ENCODE peak calls at places on chromosomes 1 and 21, in five cellular contexts. S, N, R, E and D are unnamed samples.

GRCh38 chr1:21494196-21494595 is 15.0 kb upstream of the ALPL start:
- DNase-seq in S (no peak), N (no peak), R (no peak), E (no peak), D (no peak)

GRCh38 chr1:53739109-53739681 is at the start of gene GLIS1:
- DNase-seq in S (no peak), N (peak; percentile 71), R (peak; percentile 44), E (peak; percentile 50), D (peak; percentile 61)

GRCh38 chr1:78441921-78442320 is 48.9 kb upstream of the PTGFR start:
- DNase-seq in S (no peak), N (no peak), R (no peak), E (no peak), D (no peak)

GRCh38 chr1:228004331-228004871 is 2.4 kb upstream of the WNT3A start:
- DNase-seq in S (peak; percentile 73), N (no peak), R (no peak), E (peak; percentile 35), D (peak; percentile 40)

GRCh38 chr1:94865369-94865768 is 45.2 kb downstream of the SLC44A3 start:
- DNase-seq in S (no peak), N (peak; percentile 84), R (no peak), E (peak; percentile 22), D (no peak)

GRCh38 chr1:99003911-99004269 is 771 bp downstream of the PLPPR5 start:
- DNase-seq in S (no peak), N (no peak), R (no peak), E (no peak), D (no peak)

GRCh38 chr1:18941221-18942141 is 15.0 kb downstream of the IFFO2 start:
- DNase-seq in S (no peak), N (peak; percentile 36), R (no peak), E (peak; percentile 84), D (no peak)

GRCh38 chr1:55262822-55263221 is 47.7 kb upstream of the USP24 start:
- DNase-seq in S (no peak), N (peak; percentile 63), R (no peak), E (peak; percentile 88), D (no peak)

GRCh38 chr1:166170726-166171125 is 3.9 kb upstream of the FAM78B start:
- DNase-seq in S (no peak), N (no peak), R (no peak), E (no peak), D (peak; percentile 19)

GRCh38 chr1:59952065-59952464 is 25.5 kb upstream of the CYP2J2 start:
- DNase-seq in S (no peak), N (no peak), R (no peak), E (no peak), D (no peak)

GRCh38 chr21:42003051-42003461 is 7.1 kb downstream of the ZBTB21 start:
- DNase-seq in S (no peak), N (no peak), R (no peak), E (peak; percentile 32), D (peak; percentile 42)

GRCh38 chr1:198619375-198620140 is 19.3 kb upstream of the PTPRC start:
- DNase-seq in S (no peak), N (no peak), R (no peak), E (no peak), D (peak; percentile 59)

GRCh38 chr1:109985251-109986053 is 887 bp downstream of the AHCYL1 start:
- DNase-seq in S (no peak), N (no peak), R (no peak), E (peak; percentile 37), D (peak; percentile 19)

GRCh38 chr1:3501856-3502665 is 47.6 kb downstream of the ARHGEF16 start:
- DNase-seq in S (peak; percentile 99), N (peak; percentile 28), R (no peak), E (peak; percentile 1), D (peak; percentile 27)

GRCh38 chr1:15305366-15305765 is 58.3 kb downstream of the FHAD1 start:
- DNase-seq in S (no peak), N (peak; percentile 41), R (no peak), E (no peak), D (no peak)

GRCh38 chr21:31426235-31426797 is 82.3 kb upstream of the TIAM1 start:
- DNase-seq in S (no peak), N (no peak), R (no peak), E (no peak), D (peak; percentile 28)

GRCh38 chr1:228459091-228459993 is 27.8 kb upstream of the RNF187 start:
- DNase-seq in S (no peak), N (peak; percentile 86), R (peak; percentile 54), E (peak; percentile 53), D (peak; percentile 81)

GRCh38 chr1:44817307-44817706 is 9.0 kb downstream of the BTBD19 start:
- DNase-seq in S (no peak), N (no peak), R (no peak), E (no peak), D (no peak)

GRCh38 chr1:246052603-246053002 is 454.5 kb downstream of the SMYD3 start:
- DNase-seq in S (no peak), N (no peak), R (no peak), E (no peak), D (no peak)

GRCh38 chr1:24215226-24215814 is 28.2 kb upstream of the IFNLR1 start:
- DNase-seq in S (no peak), N (no peak), R (no peak), E (no peak), D (no peak)

GRCh38 chr21:33071878-33072306 is 2.0 kb downstream of the OLIG1 start:
- DNase-seq in S (no peak), N (peak; percentile 35), R (no peak), E (no peak), D (peak; percentile 3)

GRCh38 chr1:97033949-97034348 is 312.4 kb downstream of the PTBP2 start:
- DNase-seq in S (no peak), N (no peak), R (no peak), E (no peak), D (peak; percentile 9)

GRCh38 chr21:33308586-33309490 is 15.9 kb upstream of the IFNAR1 start:
- DNase-seq in S (no peak), N (peak; percentile 35), R (no peak), E (no peak), D (no peak)

GRCh38 chr1:26786437-26787380 is 1.0 kb upstream of the PIGV start:
- DNase-seq in S (peak; percentile 90), N (peak; percentile 93), R (peak; percentile 68), E (no peak), D (peak; percentile 72)

GRCh38 chr1:106406114-106406513 is 650.4 kb upstream of the PRMT6 start:
- DNase-seq in S (no peak), N (no peak), R (no peak), E (no peak), D (no peak)

DNA sequence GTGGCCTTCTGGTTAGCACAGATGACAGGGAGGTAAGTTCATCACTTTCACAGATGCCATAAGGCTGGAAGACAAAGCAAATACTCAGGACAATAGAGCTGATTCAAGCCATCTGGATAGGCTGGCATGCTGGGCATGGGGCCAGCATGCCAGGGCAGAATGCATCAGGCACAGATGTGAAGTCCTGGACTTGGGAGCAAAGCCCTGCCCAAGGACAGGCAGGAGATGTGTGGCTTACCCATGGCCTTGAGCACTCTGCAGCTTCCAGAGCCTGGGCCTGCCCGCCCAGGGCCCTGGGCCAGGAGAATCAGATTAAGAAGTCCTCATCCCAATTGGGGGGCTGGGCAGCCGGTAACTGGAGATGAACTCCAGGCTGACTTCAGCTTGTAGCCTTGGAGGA is 135.7 kb upstream of the ZC3H12A start:
- DNase-seq in S (no peak), N (no peak), R (no peak), E (no peak), D (no peak)
- TF ChIP-seq CTCF in S (no peak), N (no peak), R (no peak), E (no peak), D (no peak)

GRCh38 chr1:169266133-169266532 is 101.5 kb downstream of the NME7 start:
- DNase-seq in S (no peak), N (no peak), R (no peak), E (no peak), D (no peak)

GRCh38 chr1:169271094-169271493 is 96.5 kb downstream of the NME7 start:
- DNase-seq in S (no peak), N (peak; percentile 48), R (no peak), E (no peak), D (no peak)
- TF ChIP-seq CTCF in S (no peak), N (peak; percentile 32), R (no peak), E (no peak), D (no peak)

GRCh38 chr1:6473974-6474814 is 8.2 kb upstream of the TNFRSF25 start:
- DNase-seq in S (no peak), N (no peak), R (no peak), E (no peak), D (no peak)
- TF ChIP-seq CTCF in S (no peak), N (no peak), R (no peak), E (no peak), D (no peak)

GRCh38 chr1:206737729-206738222 is 32.8 kb upstream of the IL19 start:
- DNase-seq in S (no peak), N (no peak), R (no peak), E (no peak), D (peak; percentile 66)

GRCh38 chr1:206739411-206740076 is 31.0 kb upstream of the IL19 start:
- DNase-seq in S (no peak), N (no peak), R (no peak), E (peak; percentile 12), D (peak; percentile 71)

GRCh38 chr1:206741142-206741701 is 29.4 kb upstream of the IL19 start:
- DNase-seq in S (no peak), N (no peak), R (no peak), E (no peak), D (no peak)

GRCh38 chr1:206736878-206737728 is 33.5 kb upstream of the IL19 start:
- DNase-seq in S (no peak), N (no peak), R (no peak), E (no peak), D (peak; percentile 60)

GRCh38 chr1:206738370-206739366 is 31.9 kb upstream of the IL19 start:
- DNase-seq in S (no peak), N (peak; percentile 45), R (no peak), E (peak; percentile 51), D (peak; percentile 34)
- TF ChIP-seq CTCF in S (no peak), N (peak; percentile 48), R (peak; percentile 18), E (peak; percentile 33), D (no peak)

GRCh38 chr1:64664287-64664686 is 80.6 kb upstream of the RAVER2 start:
- DNase-seq in S (no peak), N (no peak), R (no peak), E (no peak), D (no peak)

GRCh38 chr1:64659478-64659877 is 85.4 kb upstream of the RAVER2 start:
- DNase-seq in S (no peak), N (no peak), R (no peak), E (no peak), D (no peak)

GRCh38 chr1:64669098-64669675 is 75.7 kb upstream of the RAVER2 start:
- DNase-seq in S (no peak), N (peak; percentile 33), R (no peak), E (no peak), D (no peak)

DNA sequence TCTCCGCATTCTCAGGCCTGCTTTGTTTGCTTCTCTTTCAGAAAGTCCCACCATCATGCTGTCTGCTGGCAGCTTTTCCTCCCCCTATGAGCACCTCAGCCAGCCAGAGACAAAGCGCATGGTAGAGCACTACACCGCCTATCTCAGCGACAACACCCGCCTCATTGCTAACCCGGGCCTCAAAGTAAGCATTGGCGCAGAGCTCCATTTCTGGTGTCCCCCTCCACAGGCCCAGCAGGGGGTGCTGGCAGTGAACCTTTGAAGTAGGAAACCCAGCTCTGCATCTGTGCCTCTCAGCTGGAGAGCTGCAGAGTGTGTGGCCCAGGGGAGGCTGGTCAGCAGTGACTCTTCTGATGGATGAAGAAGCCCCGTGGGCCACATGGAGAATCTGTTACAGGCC is 81.2 kb upstream of the RAVER2 start:
- DNase-seq in S (no peak), N (no peak), R (no peak), E (no peak), D (peak; percentile 47)
- TF ChIP-seq CTCF in S (no peak), N (no peak), R (peak; percentile 5), E (no peak), D (peak; percentile 45)

GRCh38 chr1:200180821-200181220 is 153.3 kb downstream of the NR5A2 start:
- DNase-seq in S (no peak), N (peak; percentile 85), R (peak; percentile 80), E (peak; percentile 67), D (peak; percentile 3)
- TF ChIP-seq CTCF in S (no peak), N (peak; percentile 31), R (peak; percentile 42), E (no peak), D (no peak)